ENCODE peak calls at places on chromosomes 3 and 15, in six cellular contexts. One of them, this sample, is unnamed.

GRCh38 chr3:56596441-56596840 is 39.5 kb downstream of the CCDC66 start:
- DNase-seq in brain microvascular endothelial cell: no peak
- DNase-seq in astrocyte of the spinal cord: no peak
- DNase-seq in CD4-positive, CD25-positive, alpha-beta regulatory T cell: peak
- DNase-seq in GM03348: no peak
- DNase-seq in left cardiac atrium: no peak
- DNase-seq in this sample: no peak

GRCh38 chr3:126466886-126467610 is 8.6 kb downstream of the ZXDC start:
- DNase-seq in brain microvascular endothelial cell: no peak
- DNase-seq in astrocyte of the spinal cord: no peak
- DNase-seq in CD4-positive, CD25-positive, alpha-beta regulatory T cell: no peak
- DNase-seq in GM03348: no peak
- DNase-seq in left cardiac atrium: no peak
- DNase-seq in this sample: no peak

GRCh38 chr15:92463352-92463751 is 69.7 kb downstream of the ST8SIA2 start:
- DNase-seq in brain microvascular endothelial cell: no peak
- DNase-seq in astrocyte of the spinal cord: no peak
- DNase-seq in CD4-positive, CD25-positive, alpha-beta regulatory T cell: no peak
- DNase-seq in GM03348: no peak
- DNase-seq in left cardiac atrium: no peak
- DNase-seq in this sample: no peak

GRCh38 chr15:70474682-70475438 is 288.5 kb downstream of the UACA start:
- DNase-seq in brain microvascular endothelial cell: peak
- DNase-seq in astrocyte of the spinal cord: peak
- DNase-seq in CD4-positive, CD25-positive, alpha-beta regulatory T cell: no peak
- DNase-seq in GM03348: peak
- DNase-seq in left cardiac atrium: peak
- DNase-seq in this sample: peak

GRCh38 chr3:168284728-168285127 is 189.0 kb upstream of the GOLIM4 start:
- DNase-seq in brain microvascular endothelial cell: no peak
- DNase-seq in astrocyte of the spinal cord: no peak
- DNase-seq in CD4-positive, CD25-positive, alpha-beta regulatory T cell: no peak
- DNase-seq in GM03348: no peak
- DNase-seq in left cardiac atrium: no peak
- DNase-seq in this sample: no peak

GRCh38 chr3:190239325-190239724 is 82.9 kb downstream of the CLDN1 start:
- DNase-seq in brain microvascular endothelial cell: no peak
- DNase-seq in astrocyte of the spinal cord: no peak
- DNase-seq in CD4-positive, CD25-positive, alpha-beta regulatory T cell: no peak
- DNase-seq in GM03348: no peak
- DNase-seq in left cardiac atrium: no peak
- DNase-seq in this sample: no peak

GRCh38 chr3:115280531-115280930 is 133.4 kb upstream of the ZBTB20 start:
- DNase-seq in brain microvascular endothelial cell: no peak
- DNase-seq in astrocyte of the spinal cord: no peak
- DNase-seq in CD4-positive, CD25-positive, alpha-beta regulatory T cell: no peak
- DNase-seq in GM03348: no peak
- DNase-seq in left cardiac atrium: no peak
- DNase-seq in this sample: no peak

GRCh38 chr15:34039506-34040123 is 611 bp upstream of the AVEN start:
- DNase-seq in brain microvascular endothelial cell: peak
- DNase-seq in astrocyte of the spinal cord: peak
- DNase-seq in CD4-positive, CD25-positive, alpha-beta regulatory T cell: no peak
- DNase-seq in GM03348: no peak
- DNase-seq in left cardiac atrium: no peak
- DNase-seq in this sample: no peak

GRCh38 chr3:93992211-93992610 is 12.3 kb downstream of the ARL13B start:
- DNase-seq in brain microvascular endothelial cell: no peak
- DNase-seq in astrocyte of the spinal cord: no peak
- DNase-seq in CD4-positive, CD25-positive, alpha-beta regulatory T cell: no peak
- DNase-seq in GM03348: no peak
- DNase-seq in left cardiac atrium: no peak
- DNase-seq in this sample: no peak

GRCh38 chr3:171286580-171287249 is 173.5 kb downstream of the TNIK start:
- DNase-seq in brain microvascular endothelial cell: no peak
- DNase-seq in astrocyte of the spinal cord: peak
- DNase-seq in CD4-positive, CD25-positive, alpha-beta regulatory T cell: no peak
- DNase-seq in GM03348: no peak
- DNase-seq in left cardiac atrium: no peak
- DNase-seq in this sample: no peak

GRCh38 chr3:107117156-107117555 is 260.1 kb upstream of the CCDC54 start:
- DNase-seq in brain microvascular endothelial cell: no peak
- DNase-seq in astrocyte of the spinal cord: no peak
- DNase-seq in CD4-positive, CD25-positive, alpha-beta regulatory T cell: no peak
- DNase-seq in GM03348: no peak
- DNase-seq in left cardiac atrium: no peak
- DNase-seq in this sample: no peak

GRCh38 chr3:129625071-129625874 is 18.8 kb upstream of the PLXND1 start:
- DNase-seq in brain microvascular endothelial cell: no peak
- DNase-seq in astrocyte of the spinal cord: no peak
- DNase-seq in CD4-positive, CD25-positive, alpha-beta regulatory T cell: no peak
- DNase-seq in GM03348: peak
- DNase-seq in left cardiac atrium: peak
- DNase-seq in this sample: peak

GRCh38 chr3:96991812-96992211 is 177.4 kb downstream of the EPHA6 start:
- DNase-seq in brain microvascular endothelial cell: no peak
- DNase-seq in astrocyte of the spinal cord: no peak
- DNase-seq in CD4-positive, CD25-positive, alpha-beta regulatory T cell: no peak
- DNase-seq in GM03348: no peak
- DNase-seq in left cardiac atrium: no peak
- DNase-seq in this sample: no peak

GRCh38 chr15:98807262-98807661 is 158.9 kb downstream of the IGF1R start:
- DNase-seq in brain microvascular endothelial cell: peak
- DNase-seq in astrocyte of the spinal cord: peak
- DNase-seq in CD4-positive, CD25-positive, alpha-beta regulatory T cell: no peak
- DNase-seq in GM03348: peak
- DNase-seq in left cardiac atrium: no peak
- DNase-seq in this sample: no peak

GRCh38 chr3:9064251-9064650 is 101.0 kb upstream of the RAD18 start:
- DNase-seq in brain microvascular endothelial cell: no peak
- DNase-seq in astrocyte of the spinal cord: no peak
- DNase-seq in CD4-positive, CD25-positive, alpha-beta regulatory T cell: no peak
- DNase-seq in GM03348: no peak
- DNase-seq in left cardiac atrium: no peak
- DNase-seq in this sample: no peak

GRCh38 chr15:26087395-26087794 is 224.3 kb upstream of the ATP10A start:
- DNase-seq in brain microvascular endothelial cell: no peak
- DNase-seq in astrocyte of the spinal cord: no peak
- DNase-seq in CD4-positive, CD25-positive, alpha-beta regulatory T cell: no peak
- DNase-seq in GM03348: peak
- DNase-seq in left cardiac atrium: no peak
- DNase-seq in this sample: no peak

GRCh38 chr3:31567036-31567435 is 34.3 kb downstream of the STT3B start:
- DNase-seq in brain microvascular endothelial cell: no peak
- DNase-seq in astrocyte of the spinal cord: no peak
- DNase-seq in CD4-positive, CD25-positive, alpha-beta regulatory T cell: peak
- DNase-seq in GM03348: no peak
- DNase-seq in left cardiac atrium: no peak
- DNase-seq in this sample: no peak

GRCh38 chr15:38072507-38073277 is 138.3 kb downstream of the TMCO5A start:
- DNase-seq in brain microvascular endothelial cell: peak
- DNase-seq in astrocyte of the spinal cord: peak
- DNase-seq in CD4-positive, CD25-positive, alpha-beta regulatory T cell: peak
- DNase-seq in GM03348: peak
- DNase-seq in left cardiac atrium: peak
- DNase-seq in this sample: peak

GRCh38 chr3:114558271-114558670 is 264.4 kb downstream of the TIGIT start:
- DNase-seq in brain microvascular endothelial cell: no peak
- DNase-seq in astrocyte of the spinal cord: no peak
- DNase-seq in CD4-positive, CD25-positive, alpha-beta regulatory T cell: no peak
- DNase-seq in GM03348: no peak
- DNase-seq in left cardiac atrium: no peak
- DNase-seq in this sample: no peak

GRCh38 chr15:57158589-57158988 is 217.7 kb upstream of the CGNL1 start:
- DNase-seq in brain microvascular endothelial cell: no peak
- DNase-seq in astrocyte of the spinal cord: peak
- DNase-seq in CD4-positive, CD25-positive, alpha-beta regulatory T cell: no peak
- DNase-seq in GM03348: peak
- DNase-seq in left cardiac atrium: no peak
- DNase-seq in this sample: no peak

GRCh38 chr3:140467104-140467577 is 210.7 kb upstream of the TRIM42 start:
- DNase-seq in brain microvascular endothelial cell: peak
- DNase-seq in astrocyte of the spinal cord: peak
- DNase-seq in CD4-positive, CD25-positive, alpha-beta regulatory T cell: no peak
- DNase-seq in GM03348: no peak
- DNase-seq in left cardiac atrium: no peak
- DNase-seq in this sample: no peak

GRCh38 chr3:106688463-106688862 is 688.8 kb upstream of the CCDC54 start:
- DNase-seq in brain microvascular endothelial cell: peak
- DNase-seq in astrocyte of the spinal cord: peak
- DNase-seq in CD4-positive, CD25-positive, alpha-beta regulatory T cell: no peak
- DNase-seq in GM03348: peak
- DNase-seq in left cardiac atrium: no peak
- DNase-seq in this sample: no peak

GRCh38 chr3:39168156-39168780 is 14.9 kb upstream of the CSRNP1 start:
- DNase-seq in brain microvascular endothelial cell: no peak
- DNase-seq in astrocyte of the spinal cord: no peak
- DNase-seq in CD4-positive, CD25-positive, alpha-beta regulatory T cell: no peak
- DNase-seq in GM03348: no peak
- DNase-seq in left cardiac atrium: no peak
- DNase-seq in this sample: no peak

GRCh38 chr15:95770191-95770590 is 560.3 kb upstream of the NR2F2 start:
- DNase-seq in brain microvascular endothelial cell: peak
- DNase-seq in astrocyte of the spinal cord: peak
- DNase-seq in CD4-positive, CD25-positive, alpha-beta regulatory T cell: no peak
- DNase-seq in GM03348: peak
- DNase-seq in left cardiac atrium: no peak
- DNase-seq in this sample: no peak

GRCh38 chr3:149581681-149582349 is 76.0 kb downstream of the WWTR1 start:
- DNase-seq in brain microvascular endothelial cell: peak
- DNase-seq in astrocyte of the spinal cord: peak
- DNase-seq in CD4-positive, CD25-positive, alpha-beta regulatory T cell: no peak
- DNase-seq in GM03348: peak
- DNase-seq in left cardiac atrium: peak
- DNase-seq in this sample: no peak

GRCh38 chr3:126340596-126340942 is 16.6 kb downstream of the KLF15 start:
- DNase-seq in brain microvascular endothelial cell: no peak
- DNase-seq in astrocyte of the spinal cord: no peak
- DNase-seq in CD4-positive, CD25-positive, alpha-beta regulatory T cell: no peak
- DNase-seq in GM03348: no peak
- DNase-seq in left cardiac atrium: no peak
- DNase-seq in this sample: peak

GRCh38 chr3:123792473-123793201 is 91.5 kb downstream of the MYLK start:
- DNase-seq in brain microvascular endothelial cell: no peak
- DNase-seq in astrocyte of the spinal cord: peak
- DNase-seq in CD4-positive, CD25-positive, alpha-beta regulatory T cell: no peak
- DNase-seq in GM03348: no peak
- DNase-seq in left cardiac atrium: no peak
- DNase-seq in this sample: no peak

GRCh38 chr15:70160267-70160666 is 62.5 kb upstream of the TLE3 start:
- DNase-seq in brain microvascular endothelial cell: no peak
- DNase-seq in astrocyte of the spinal cord: no peak
- DNase-seq in CD4-positive, CD25-positive, alpha-beta regulatory T cell: no peak
- DNase-seq in GM03348: peak
- DNase-seq in left cardiac atrium: no peak
- DNase-seq in this sample: no peak

GRCh38 chr15:77889009-77889806 is 188.3 kb downstream of the TBC1D2B start:
- DNase-seq in brain microvascular endothelial cell: peak
- DNase-seq in astrocyte of the spinal cord: peak
- DNase-seq in CD4-positive, CD25-positive, alpha-beta regulatory T cell: no peak
- DNase-seq in GM03348: no peak
- DNase-seq in left cardiac atrium: peak
- DNase-seq in this sample: no peak

GRCh38 chr15:58110999-58111717 is 27.0 kb upstream of the AQP9 start:
- DNase-seq in brain microvascular endothelial cell: no peak
- DNase-seq in astrocyte of the spinal cord: no peak
- DNase-seq in CD4-positive, CD25-positive, alpha-beta regulatory T cell: no peak
- DNase-seq in GM03348: no peak
- DNase-seq in left cardiac atrium: no peak
- DNase-seq in this sample: no peak

GRCh38 chr15:91529534-91529933 is 324.0 kb upstream of the SLCO3A1 start:
- DNase-seq in brain microvascular endothelial cell: no peak
- DNase-seq in astrocyte of the spinal cord: no peak
- DNase-seq in CD4-positive, CD25-positive, alpha-beta regulatory T cell: peak
- DNase-seq in GM03348: no peak
- DNase-seq in left cardiac atrium: no peak
- DNase-seq in this sample: no peak

GRCh38 chr3:96069065-96069464 is 745.3 kb upstream of the EPHA6 start:
- DNase-seq in brain microvascular endothelial cell: no peak
- DNase-seq in astrocyte of the spinal cord: no peak
- DNase-seq in CD4-positive, CD25-positive, alpha-beta regulatory T cell: no peak
- DNase-seq in GM03348: no peak
- DNase-seq in left cardiac atrium: no peak
- DNase-seq in this sample: no peak

GRCh38 chr3:65348596-65348995 is 660.8 kb upstream of the ADAMTS9 start:
- DNase-seq in brain microvascular endothelial cell: no peak
- DNase-seq in astrocyte of the spinal cord: peak
- DNase-seq in CD4-positive, CD25-positive, alpha-beta regulatory T cell: no peak
- DNase-seq in GM03348: peak
- DNase-seq in left cardiac atrium: no peak
- DNase-seq in this sample: no peak

GRCh38 chr3:49606427-49606826 is 52.1 kb downstream of the BSN start:
- DNase-seq in brain microvascular endothelial cell: no peak
- DNase-seq in astrocyte of the spinal cord: no peak
- DNase-seq in CD4-positive, CD25-positive, alpha-beta regulatory T cell: no peak
- DNase-seq in GM03348: no peak
- DNase-seq in left cardiac atrium: no peak
- DNase-seq in this sample: no peak

GRCh38 chr15:80503319-80503952 is 99.3 kb downstream of the ARNT2 start:
- DNase-seq in brain microvascular endothelial cell: no peak
- DNase-seq in astrocyte of the spinal cord: no peak
- DNase-seq in CD4-positive, CD25-positive, alpha-beta regulatory T cell: no peak
- DNase-seq in GM03348: no peak
- DNase-seq in left cardiac atrium: no peak
- DNase-seq in this sample: no peak

GRCh38 chr15:40354408-40355171 is 3.4 kb upstream of the DISP2 start:
- DNase-seq in brain microvascular endothelial cell: no peak
- DNase-seq in astrocyte of the spinal cord: peak
- DNase-seq in CD4-positive, CD25-positive, alpha-beta regulatory T cell: no peak
- DNase-seq in GM03348: peak
- DNase-seq in left cardiac atrium: no peak
- DNase-seq in this sample: no peak

This sample was measured in left ventricle myocardium inferior.